ENCODE peak calls at places on chromosomes 2 and 18, in ten cellular contexts. One of them, this sample, is unnamed.

GRCh38 chr2:102455061-102455670 is 17.9 kb upstream of the SLC9A4 start:
- DNase-seq in germinal center: no peak
- DNase-seq in ELF-1: no peak
- DNase-seq in occipital lobe: no peak
- DNase-seq in T-helper 17 cell: no peak
- DNase-seq in astrocyte of the spinal cord: no peak
- DNase-seq in heart right ventricle: no peak
- DNase-seq in A549: no peak
- DNase-seq in lung: no peak
- DNase-seq in stimulated activated naive B cell treated with anti-CD40 and anti-IgM and Interleukin-4, amounts not matched to agents 10 μg/mL and 1 μg/mL and 100 μg/mL, for 72 hours: no peak
- DNase-seq in this sample: no peak

GRCh38 chr2:230778350-230779140 is 65.9 kb downstream of the CAB39 start:
- DNase-seq in germinal center: no peak
- DNase-seq in ELF-1: no peak
- DNase-seq in occipital lobe: no peak
- DNase-seq in T-helper 17 cell: no peak
- DNase-seq in astrocyte of the spinal cord: peak; percentile 78
- DNase-seq in heart right ventricle: no peak
- DNase-seq in A549: no peak
- DNase-seq in lung: no peak
- DNase-seq in stimulated activated naive B cell treated with anti-CD40 and anti-IgM and Interleukin-4, amounts not matched to agents 10 μg/mL and 1 μg/mL and 100 μg/mL, for 72 hours: no peak
- DNase-seq in this sample: no peak

GRCh38 chr18:5197032-5197434 is at the start of gene AKAIN1:
- DNase-seq in germinal center: peak; percentile 29
- DNase-seq in ELF-1: peak; percentile 90
- DNase-seq in occipital lobe: no peak
- DNase-seq in T-helper 17 cell: no peak
- DNase-seq in astrocyte of the spinal cord: peak; percentile 49
- DNase-seq in heart right ventricle: peak; percentile 40
- DNase-seq in A549: no peak
- DNase-seq in lung: no peak
- DNase-seq in stimulated activated naive B cell treated with anti-CD40 and anti-IgM and Interleukin-4, amounts not matched to agents 10 μg/mL and 1 μg/mL and 100 μg/mL, for 72 hours: no peak
- DNase-seq in this sample: no peak

GRCh38 chr2:66828876-66829275 is 394.0 kb downstream of the MEIS1 start:
- DNase-seq in germinal center: no peak
- DNase-seq in ELF-1: no peak
- DNase-seq in occipital lobe: no peak
- DNase-seq in T-helper 17 cell: no peak
- DNase-seq in astrocyte of the spinal cord: no peak
- DNase-seq in heart right ventricle: no peak
- DNase-seq in A549: no peak
- DNase-seq in lung: no peak
- DNase-seq in stimulated activated naive B cell treated with anti-CD40 and anti-IgM and Interleukin-4, amounts not matched to agents 10 μg/mL and 1 μg/mL and 100 μg/mL, for 72 hours: no peak
- DNase-seq in this sample: no peak

GRCh38 chr2:46555011-46555410 is 75.6 kb downstream of the TMEM247 start:
- DNase-seq in germinal center: no peak
- DNase-seq in ELF-1: peak; percentile 41
- DNase-seq in occipital lobe: no peak
- DNase-seq in T-helper 17 cell: no peak
- DNase-seq in astrocyte of the spinal cord: no peak
- DNase-seq in heart right ventricle: no peak
- DNase-seq in A549: no peak
- DNase-seq in lung: no peak
- DNase-seq in stimulated activated naive B cell treated with anti-CD40 and anti-IgM and Interleukin-4, amounts not matched to agents 10 μg/mL and 1 μg/mL and 100 μg/mL, for 72 hours: no peak
- DNase-seq in this sample: no peak

GRCh38 chr2:84713441-84713840 is 167.4 kb downstream of the TRABD2A start:
- DNase-seq in germinal center: no peak
- DNase-seq in ELF-1: no peak
- DNase-seq in occipital lobe: no peak
- DNase-seq in T-helper 17 cell: no peak
- DNase-seq in astrocyte of the spinal cord: no peak
- DNase-seq in heart right ventricle: no peak
- DNase-seq in A549: no peak
- DNase-seq in lung: no peak
- DNase-seq in stimulated activated naive B cell treated with anti-CD40 and anti-IgM and Interleukin-4, amounts not matched to agents 10 μg/mL and 1 μg/mL and 100 μg/mL, for 72 hours: no peak
- DNase-seq in this sample: no peak

GRCh38 chr2:235171511-235172130 is 219.8 kb downstream of the SH3BP4 start:
- DNase-seq in germinal center: no peak
- DNase-seq in ELF-1: peak; percentile 55
- DNase-seq in occipital lobe: no peak
- DNase-seq in T-helper 17 cell: no peak
- DNase-seq in astrocyte of the spinal cord: peak; percentile 64
- DNase-seq in heart right ventricle: no peak
- DNase-seq in A549: peak; percentile 80
- DNase-seq in lung: no peak
- DNase-seq in stimulated activated naive B cell treated with anti-CD40 and anti-IgM and Interleukin-4, amounts not matched to agents 10 μg/mL and 1 μg/mL and 100 μg/mL, for 72 hours: no peak
- DNase-seq in this sample: no peak

GRCh38 chr2:176729706-176730569 is 460.7 kb downstream of the MTX2 start:
- DNase-seq in germinal center: no peak
- DNase-seq in ELF-1: no peak
- DNase-seq in occipital lobe: no peak
- DNase-seq in T-helper 17 cell: no peak
- DNase-seq in astrocyte of the spinal cord: peak; percentile 81
- DNase-seq in heart right ventricle: peak; percentile 17
- DNase-seq in A549: no peak
- DNase-seq in lung: peak; percentile 32
- DNase-seq in stimulated activated naive B cell treated with anti-CD40 and anti-IgM and Interleukin-4, amounts not matched to agents 10 μg/mL and 1 μg/mL and 100 μg/mL, for 72 hours: no peak
- DNase-seq in this sample: no peak